ENCODE peak calls at places on chromosome 18, in eight cellular contexts. T, K, L, I, B, V, G and A are unnamed samples.

GRCh38 chr18:62324917-62325805 is at the start of gene TNFRSF11A:
- DNase-seq in T (no peak), K (peak), L (no peak), I (peak), B (peak), V (no peak), G (no peak), A (peak)

GRCh38 chr18:45464619-45465018 is 150.7 kb upstream of the SLC14A2 start:
- DNase-seq in T (no peak), K (no peak), L (no peak), I (no peak), B (no peak), V (no peak), G (no peak), A (peak)

GRCh38 chr18:8045890-8046289 is 478.8 kb downstream of the PTPRM start:
- DNase-seq in T (no peak), K (no peak), L (no peak), I (no peak), B (no peak), V (no peak), G (peak), A (no peak)

GRCh38 chr18:50559750-50560680 is at the start of gene MAPK4:
- DNase-seq in T (peak), K (no peak), L (no peak), I (peak), B (no peak), V (peak), G (no peak), A (peak)

GRCh38 chr18:69400253-69400975 is at the start of gene DOK6:
- DNase-seq in T (peak), K (no peak), L (peak), I (peak), B (peak), V (peak), G (no peak), A (peak)

GRCh38 chr18:49572935-49573334 is 11.1 kb downstream of the LIPG start:
- DNase-seq in T (no peak), K (no peak), L (no peak), I (no peak), B (no peak), V (no peak), G (no peak), A (no peak)

GRCh38 chr18:79868811-79869541 is 71.2 kb downstream of the KCNG2 start:
- DNase-seq in T (no peak), K (peak), L (peak), I (no peak), B (no peak), V (no peak), G (no peak), A (peak)

GRCh38 chr18:45106331-45106774 is 425.7 kb downstream of the SETBP1 start:
- DNase-seq in T (no peak), K (peak), L (no peak), I (no peak), B (no peak), V (no peak), G (no peak), A (no peak)

GRCh38 chr18:38690626-38691025 is 1125.0 kb upstream of the CELF4 start:
- DNase-seq in T (no peak), K (no peak), L (no peak), I (no peak), B (no peak), V (no peak), G (no peak), A (no peak)

GRCh38 chr18:61901334-61901986 is 8.7 kb upstream of the RNF152 start:
- DNase-seq in T (no peak), K (peak), L (no peak), I (peak), B (peak), V (peak), G (peak), A (peak)

GRCh38 chr18:50401888-50402287 is 27.0 kb downstream of the SKA1 start:
- DNase-seq in T (no peak), K (peak), L (no peak), I (peak), B (no peak), V (peak), G (no peak), A (peak)

GRCh38 chr18:30618567-30618966 is 424.0 kb downstream of the DSC3 start:
- DNase-seq in T (no peak), K (no peak), L (no peak), I (no peak), B (no peak), V (no peak), G (no peak), A (peak)

GRCh38 chr18:48931680-48932461 is 18.9 kb downstream of the SMAD7 start:
- DNase-seq in T (no peak), K (no peak), L (no peak), I (no peak), B (no peak), V (no peak), G (no peak), A (no peak)

GRCh38 chr18:8910843-8911242 is 191.7 kb upstream of the NDUFV2 start:
- DNase-seq in T (no peak), K (no peak), L (no peak), I (no peak), B (no peak), V (no peak), G (no peak), A (no peak)

GRCh38 chr18:36350211-36350610 is 52.7 kb downstream of the FHOD3 start:
- DNase-seq in T (no peak), K (no peak), L (no peak), I (no peak), B (no peak), V (no peak), G (no peak), A (no peak)

GRCh38 chr18:7059276-7059675 is 58.3 kb downstream of the LAMA1 start:
- DNase-seq in T (no peak), K (no peak), L (no peak), I (no peak), B (no peak), V (no peak), G (no peak), A (no peak)

GRCh38 chr18:75305984-75306383 is 95.4 kb downstream of the TSHZ1 start:
- DNase-seq in T (no peak), K (no peak), L (no peak), I (no peak), B (no peak), V (no peak), G (no peak), A (no peak)

GRCh38 chr18:75309564-75309963 is 99.0 kb downstream of the TSHZ1 start:
- DNase-seq in T (no peak), K (no peak), L (no peak), I (no peak), B (no peak), V (no peak), G (no peak), A (no peak)

GRCh38 chr18:75304678-75305557 is 94.3 kb downstream of the TSHZ1 start:
- DNase-seq in T (no peak), K (no peak), L (no peak), I (no peak), B (no peak), V (no peak), G (no peak), A (no peak)

GRCh38 chr18:75307530-75307929 is 96.9 kb downstream of the TSHZ1 start:
- DNase-seq in T (no peak), K (no peak), L (no peak), I (no peak), B (no peak), V (no peak), G (no peak), A (no peak)
- H3K4me3 ChIP-seq in T (no peak), K (no peak), L (no peak), I (no peak), B (no peak), V (no peak), G (no peak), A (no peak)

DNA sequence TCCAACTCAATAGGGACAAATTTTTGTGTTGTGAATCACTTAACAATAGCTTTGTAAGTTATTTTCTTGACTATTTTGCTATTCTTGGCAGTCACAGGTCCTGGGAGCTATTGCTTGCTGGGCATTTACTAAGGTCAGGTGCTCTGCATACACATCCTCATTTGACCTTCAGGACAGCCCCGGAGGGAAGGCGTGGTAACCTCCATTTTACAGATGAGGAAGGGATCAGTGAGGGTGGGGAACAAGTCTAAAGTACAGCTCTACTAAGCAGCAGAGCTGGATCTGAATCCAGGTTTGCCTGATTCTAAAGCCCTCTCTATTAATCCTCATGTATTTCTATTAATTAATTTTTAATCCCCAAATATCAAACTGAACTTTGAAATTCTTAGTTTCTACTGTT is 58.8 kb downstream of the PTPN2 start:
- DNase-seq in T (no peak), K (no peak), L (no peak), I (no peak), B (no peak), V (no peak), G (no peak), A (no peak)
- TF ChIP-seq POLR2A in T (no peak), K (no peak), L (no peak), I (no peak), B (no peak), V (no peak), G (no peak), A (no peak)

GRCh38 chr18:70422061-70422965 is 133.5 kb downstream of the SOCS6 start:
- DNase-seq in T (peak), K (peak), L (no peak), I (peak), B (peak), V (no peak), G (peak), A (peak)
- H3K27ac ChIP-seq in T (peak), K (peak), L (peak), I (peak), B (peak), V (no peak), G (peak), A (no peak)

GRCh38 chr18:24397694-24398365 is at the start of gene OSBPL1A:
- DNase-seq in T (peak), K (peak), L (peak), I (peak), B (peak), V (peak), G (peak), A (peak)

GRCh38 chr18:24398515-24398914 is 891 bp upstream of the OSBPL1A start:
- DNase-seq in T (no peak), K (no peak), L (no peak), I (no peak), B (no peak), V (no peak), G (peak), A (no peak)

GRCh38 chr18:24397131-24397693 is 412 bp downstream of the OSBPL1A start:
- DNase-seq in T (peak), K (peak), L (peak), I (peak), B (peak), V (no peak), G (peak), A (peak)

GRCh38 chr18:24395049-24395780 is 2.4 kb downstream of the OSBPL1A start:
- DNase-seq in T (no peak), K (no peak), L (no peak), I (no peak), B (no peak), V (no peak), G (no peak), A (no peak)

DNA sequence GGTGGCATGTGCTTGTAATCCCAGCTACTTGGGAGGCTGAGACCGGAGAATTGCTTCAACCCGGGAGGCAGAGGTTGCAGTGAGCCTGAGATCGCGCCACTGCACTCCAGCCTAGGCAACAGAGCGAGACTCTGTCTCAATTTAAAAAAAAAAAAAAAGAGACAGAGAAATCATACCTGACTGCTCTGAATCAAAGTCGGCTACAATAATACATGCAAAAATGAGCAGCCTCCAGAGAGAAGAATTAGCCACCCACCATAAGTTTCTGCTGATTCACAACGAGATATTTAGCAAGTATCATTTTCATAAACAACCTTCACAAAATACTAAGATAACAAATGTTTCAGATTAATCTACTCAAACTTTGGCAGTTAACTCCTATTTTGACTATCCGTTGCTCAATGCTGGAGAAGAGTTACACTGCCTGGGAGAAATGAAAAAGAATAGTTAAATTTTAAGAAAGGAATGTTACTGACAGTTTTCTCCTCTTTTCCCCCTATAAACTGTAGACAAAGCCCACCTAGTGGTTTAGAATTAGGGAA is 1.5 kb downstream of the OSBPL1A start:
- DNase-seq in T (no peak), K (no peak), L (no peak), I (no peak), B (no peak), V (no peak), G (no peak), A (no peak)
- H3K4me3 ChIP-seq in T (no peak), K (no peak), L (peak), I (peak), B (peak), V (no peak), G (no peak), A (no peak)

GRCh38 chr18:58043452-58044369 is at the start of gene NEDD4L:
- DNase-seq in T (peak), K (peak), L (peak), I (peak), B (peak), V (peak), G (peak), A (peak)
- TF ChIP-seq POLR2A in T (no peak), K (no peak), L (no peak), I (no peak), B (no peak), V (no peak), G (no peak), A (no peak)

GRCh38 chr18:74492259-74492658 is 3.9 kb upstream of the CNDP2 start:
- DNase-seq in T (no peak), K (no peak), L (peak), I (no peak), B (no peak), V (no peak), G (no peak), A (no peak)

GRCh38 chr18:74496508-74497307 is 545 bp downstream of the CNDP2 start:
- DNase-seq in T (peak), K (peak), L (peak), I (peak), B (peak), V (peak), G (peak), A (peak)

GRCh38 chr18:74495581-74496507 is at the start of gene CNDP2:
- DNase-seq in T (peak), K (peak), L (peak), I (peak), B (peak), V (peak), G (peak), A (peak)

GRCh38 chr18:74493689-74494088 is 2.5 kb upstream of the CNDP2 start:
- DNase-seq in T (no peak), K (peak), L (peak), I (no peak), B (peak), V (no peak), G (peak), A (peak)

GRCh38 chr18:74494514-74494913 is 1.6 kb upstream of the CNDP2 start:
- DNase-seq in T (no peak), K (no peak), L (no peak), I (no peak), B (no peak), V (no peak), G (no peak), A (no peak)
- H3K27ac ChIP-seq in T (no peak), K (no peak), L (no peak), I (no peak), B (no peak), V (no peak), G (no peak), A (no peak)

DNA sequence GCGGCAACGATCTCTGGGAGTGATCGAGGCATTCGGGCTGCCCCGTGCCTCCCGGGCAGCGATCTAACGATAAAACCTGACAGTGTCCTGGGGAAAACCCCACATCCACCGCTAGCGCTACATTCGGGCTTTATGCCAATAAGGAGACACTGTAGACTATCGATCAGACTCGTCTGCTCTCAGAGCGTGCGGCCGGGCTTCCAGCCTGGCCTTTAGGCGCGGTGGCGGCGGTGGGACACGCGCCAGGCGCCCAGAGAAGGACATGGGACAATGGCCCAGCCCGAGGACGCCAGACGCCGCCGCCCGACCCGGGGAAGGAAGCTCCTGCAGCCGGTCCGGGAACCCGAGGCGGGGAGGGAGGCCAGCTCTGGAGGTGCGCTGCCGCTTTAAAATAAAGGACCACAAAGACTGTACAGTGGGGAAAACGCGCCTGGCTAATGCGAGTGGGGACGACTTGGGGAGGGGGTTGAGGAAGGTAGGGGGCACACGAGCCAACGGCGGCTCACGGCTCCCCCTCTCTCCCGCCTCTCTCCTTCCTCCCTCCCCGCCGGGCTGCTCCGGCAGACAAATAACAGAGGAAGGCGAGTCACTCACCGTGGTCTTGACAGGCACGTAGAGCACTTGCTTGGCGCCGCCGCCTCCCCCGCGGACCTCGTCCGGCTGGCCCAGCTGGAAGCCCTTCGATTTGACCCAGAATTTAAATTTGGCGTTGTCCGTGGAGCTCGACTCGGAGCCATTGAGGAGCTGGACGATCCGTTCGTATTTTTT is 2.1 kb downstream of the NOL4 start:
- DNase-seq in T (peak), K (no peak), L (no peak), I (no peak), B (no peak), V (no peak), G (no peak), A (peak)
- H3K4me3 ChIP-seq in T (peak), K (peak), L (peak), I (peak), B (peak), V (peak), G (no peak), A (peak)

GRCh38 chr18:77131100-77131651 is 1.4 kb downstream of the MBP start:
- DNase-seq in T (peak), K (peak), L (no peak), I (peak), B (no peak), V (peak), G (no peak), A (no peak)

GRCh38 chr18:77131652-77132368 is 773 bp downstream of the MBP start:
- DNase-seq in T (peak), K (peak), L (peak), I (peak), B (peak), V (peak), G (no peak), A (peak)

GRCh38 chr18:77133051-77133919 is 702 bp upstream of the MBP start:
- DNase-seq in T (peak), K (no peak), L (no peak), I (no peak), B (no peak), V (peak), G (no peak), A (peak)

GRCh38 chr18:77133920-77134496 is 1.4 kb upstream of the MBP start:
- DNase-seq in T (peak), K (peak), L (no peak), I (no peak), B (no peak), V (no peak), G (no peak), A (peak)

DNA sequence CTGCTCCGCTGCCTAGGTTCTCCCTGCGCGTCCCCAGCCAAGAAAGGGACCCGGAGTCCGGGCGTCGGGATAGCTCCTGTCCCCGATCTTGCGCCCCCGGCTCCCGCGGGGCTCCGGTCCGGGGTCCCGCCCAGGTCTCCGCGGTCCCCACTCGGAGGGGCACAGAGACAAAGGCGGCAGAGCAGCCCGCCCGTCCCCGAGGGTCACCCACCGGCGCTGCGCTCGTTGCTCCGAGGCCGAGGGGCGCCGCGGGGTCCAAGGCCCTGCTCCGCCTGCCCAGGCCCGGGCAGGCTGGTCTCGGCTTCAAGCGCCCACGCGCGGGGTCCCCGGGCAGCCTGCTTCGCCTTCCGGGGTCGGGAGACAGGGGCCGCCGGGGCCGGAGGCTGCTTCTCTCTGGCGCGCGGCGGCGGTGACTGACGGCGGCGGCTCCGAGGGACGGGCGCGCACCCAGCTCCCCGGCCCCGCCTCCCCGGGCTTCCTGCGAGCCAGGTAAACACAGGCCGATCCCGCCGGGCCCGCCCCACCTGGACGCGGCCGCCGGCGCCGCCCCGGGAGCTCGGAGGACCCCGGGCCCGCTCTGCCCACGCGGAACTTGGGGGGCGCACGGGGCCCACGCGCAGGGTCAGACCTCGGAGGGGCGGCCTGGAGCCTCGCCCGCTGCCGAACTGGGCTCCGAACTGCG is at the start of gene MBP:
- DNase-seq in T (peak), K (peak), L (no peak), I (peak), B (peak), V (peak), G (no peak), A (peak)
- TF ChIP-seq POLR2A in T (peak), K (peak), L (peak), I (peak), B (no peak), V (peak), G (peak), A (no peak)